ENCODE peak calls at places on chromosomes 6 and 20, in six cellular contexts. V is Panc1, Y is HL-60, J is stomach, S is esophagus muscularis mucosa, M is prostate gland. O is an unnamed sample. For H3K27me3, the result is how much of the 10 kb centered on the place peaks cover.

GRCh38 chr6:38708483-38708882 is 5.5 kb upstream of the GLO1 start:
- DNase-seq in V (no peak), Y (no peak), J (no peak), S (no peak), M (no peak), O (no peak)

GRCh38 chr6:56144538-56145324 is 102.6 kb downstream of the COL21A1 start:
- DNase-seq in V (no peak), Y (no peak), J (no peak), S (no peak), M (no peak), O (no peak)

GRCh38 chr6:148566664-148567350 is 180.0 kb upstream of the UST start:
- DNase-seq in V (no peak), Y (no peak), J (no peak), S (no peak), M (no peak), O (no peak)

GRCh38 chr6:28988536-28989415 is 16.3 kb downstream of the ZNF311 start:
- DNase-seq in V (no peak), Y (peak), J (peak), S (no peak), M (no peak), O (peak)

GRCh38 chr20:17571967-17572638 is 2.2 kb downstream of the DSTN start:
- DNase-seq in V (no peak), Y (no peak), J (no peak), S (no peak), M (no peak), O (no peak)

GRCh38 chr6:107982511-107982910 is 24.5 kb upstream of the SEC63 start:
- DNase-seq in V (no peak), Y (no peak), J (no peak), S (no peak), M (no peak), O (no peak)

GRCh38 chr6:79797912-79798311 is 149.4 kb downstream of the ELOVL4 start:
- DNase-seq in V (no peak), Y (no peak), J (no peak), S (no peak), M (no peak), O (no peak)

GRCh38 chr6:13715444-13715883 is 3.8 kb upstream of the RANBP9 start:
- DNase-seq in V (no peak), Y (peak), J (no peak), S (no peak), M (no peak), O (no peak)

GRCh38 chr6:137878810-137879285 is 11.8 kb downstream of the TNFAIP3 start:
- DNase-seq in V (no peak), Y (no peak), J (no peak), S (no peak), M (peak), O (peak)

GRCh38 chr20:17825251-17825691 is 125.5 kb downstream of the BANF2 start:
- DNase-seq in V (no peak), Y (no peak), J (no peak), S (no peak), M (no peak), O (no peak)

DNA sequence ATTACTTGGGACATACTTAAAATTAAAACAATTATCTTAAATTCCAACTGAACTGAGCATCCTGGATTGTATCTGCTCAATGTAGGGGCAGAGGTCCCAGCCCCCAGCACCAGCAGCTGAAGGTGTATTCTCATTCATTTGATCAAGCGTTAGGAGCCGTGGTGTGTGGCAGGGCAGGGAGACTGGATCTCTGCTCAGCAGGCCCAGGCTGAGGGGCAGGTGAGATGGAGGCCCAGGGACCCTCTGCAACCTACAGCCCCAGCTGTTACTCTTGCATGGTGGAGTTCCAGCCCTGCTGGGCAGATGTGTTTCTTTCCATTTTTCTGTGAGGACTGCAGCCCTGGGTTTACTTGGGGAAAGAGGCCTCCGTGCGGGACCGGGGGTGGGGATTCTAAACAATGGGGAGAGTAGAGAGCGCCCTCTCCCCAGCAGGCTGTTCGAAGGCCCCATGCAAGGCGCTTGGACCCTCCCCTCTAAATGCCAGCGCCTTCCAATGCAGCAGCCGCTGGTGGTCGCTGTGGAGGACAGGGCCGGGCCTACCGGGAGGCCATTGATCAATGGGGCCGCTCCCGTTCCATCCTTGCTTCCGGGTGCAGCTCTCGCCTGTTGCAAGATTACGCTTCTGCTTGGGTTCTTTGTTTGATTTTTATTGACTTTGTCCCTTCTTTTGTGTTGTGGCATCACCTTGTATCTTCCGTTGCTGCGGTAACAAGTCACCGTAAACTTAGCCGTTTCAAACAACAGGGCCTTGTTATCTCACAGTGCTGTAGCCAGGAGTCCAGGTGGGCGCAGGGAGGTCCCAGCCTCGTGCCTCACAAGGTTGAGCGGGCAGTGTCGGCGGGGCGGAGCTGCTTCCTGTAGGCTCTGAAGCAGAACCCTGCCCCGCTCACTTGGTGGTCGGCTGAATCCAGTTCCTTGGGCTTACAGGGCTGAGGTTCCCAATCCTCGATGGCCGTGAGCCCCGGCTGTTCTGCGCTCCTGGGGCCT is 134.8 kb upstream of the PHACTR3 start:
- DNase-seq in V (no peak), Y (no peak), J (no peak), S (no peak), M (no peak), O (peak)
- H3K27me3 ChIP-seq in V (under half), Y (under half), J (under half), S (under half), M (under half), O (under half)

GRCh38 chr6:144036064-144036873 is 28.2 kb upstream of the PLAGL1 start:
- DNase-seq in V (no peak), Y (peak), J (no peak), S (no peak), M (no peak), O (peak)
- TF ChIP-seq CTCF in V (peak), Y (no peak), J (no peak), S (no peak), M (no peak), O (no peak)

DNA sequence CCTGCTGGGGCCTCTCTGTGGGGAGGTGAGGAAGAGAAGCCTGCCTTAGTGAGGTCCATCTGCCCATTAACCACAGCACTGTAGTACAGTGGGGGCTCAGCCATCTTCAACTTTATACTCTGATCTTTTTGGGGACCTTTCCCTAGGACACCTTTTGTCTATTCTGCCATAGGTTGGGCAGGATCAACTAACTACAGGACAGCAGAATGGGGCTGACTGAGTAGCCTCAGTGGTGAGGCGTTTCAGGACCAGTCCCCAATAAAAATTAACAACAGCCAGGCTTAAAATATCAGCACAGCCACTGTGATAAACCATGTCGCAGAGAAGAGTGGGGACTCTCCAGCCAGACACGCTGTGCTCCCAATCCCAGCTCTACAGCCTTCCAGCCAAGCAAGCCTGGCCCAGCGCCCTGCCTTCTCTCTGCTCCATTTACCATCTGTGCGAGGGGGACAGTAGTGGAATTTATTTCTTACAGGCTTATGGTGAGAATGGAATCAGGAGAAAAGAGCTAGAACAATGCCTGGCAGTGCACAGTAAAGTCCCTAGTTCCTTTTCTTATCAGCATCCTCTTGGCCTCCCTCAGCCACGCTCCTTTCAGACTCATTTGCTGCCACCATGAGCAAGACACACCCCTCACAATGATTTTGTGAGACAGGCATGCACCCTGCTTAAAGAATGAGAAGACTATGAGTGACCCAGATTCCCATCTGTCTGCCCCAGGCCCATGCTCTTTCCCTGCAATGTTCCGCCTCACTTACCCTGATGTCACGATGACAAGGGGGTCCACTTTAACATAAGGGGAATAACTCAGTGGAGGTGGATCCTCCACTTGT is 75.4 kb downstream of the SLC22A23 start:
- DNase-seq in V (no peak), Y (no peak), J (no peak), S (no peak), M (no peak), O (no peak)
- TF ChIP-seq POLR2AphosphoS5 in V (no peak), Y (no peak), J (no peak), S (no peak), M (no peak), O (no peak)

DNA sequence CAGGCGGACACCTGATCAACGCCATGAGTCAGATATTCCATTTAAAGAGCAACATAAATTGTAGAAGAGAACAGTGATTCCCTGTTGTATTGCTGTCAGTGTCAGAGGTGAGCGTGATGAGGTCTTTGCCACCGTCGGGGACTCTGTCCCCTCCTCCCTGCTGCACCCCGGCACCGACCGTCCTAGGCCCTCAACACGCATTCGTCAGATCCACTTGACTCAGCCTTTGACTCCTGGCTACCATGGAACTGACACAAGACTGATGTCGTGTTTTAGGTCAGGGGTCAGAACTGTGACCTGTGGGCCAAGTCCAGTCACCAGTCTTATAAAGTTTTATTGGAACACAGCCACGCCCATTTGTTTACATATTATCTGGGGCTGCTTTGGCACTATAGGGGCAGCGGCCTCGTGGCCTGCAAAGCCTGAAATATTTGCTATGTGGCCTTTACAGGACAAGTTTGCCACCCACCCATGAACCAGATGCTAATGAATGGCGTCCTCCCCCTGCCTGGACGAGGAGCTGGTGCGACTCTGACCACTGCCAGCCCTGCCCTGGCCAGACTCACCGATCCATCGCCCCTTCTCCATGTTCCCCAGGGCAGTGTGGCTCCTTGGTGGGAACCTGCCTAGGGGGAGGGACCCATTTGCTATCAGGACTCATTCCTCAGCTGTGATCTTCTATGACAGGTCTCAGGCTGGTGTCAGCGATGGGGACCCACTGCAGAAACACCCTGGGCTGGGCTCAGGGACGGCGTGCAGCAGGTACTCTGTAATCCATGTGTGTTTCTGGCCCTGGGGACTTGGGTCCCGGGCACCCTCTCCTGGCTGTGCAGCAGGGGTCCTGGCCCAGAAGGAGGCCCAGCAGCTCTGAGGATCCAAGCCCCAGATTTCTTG is 37.5 kb upstream of the PHACTR3 start:
- DNase-seq in V (no peak), Y (no peak), J (peak), S (no peak), M (no peak), O (peak)
- H3K27me3 ChIP-seq in V (under half), Y (under half), J (under half), S (half or more), M (under half), O (under half)

DNA sequence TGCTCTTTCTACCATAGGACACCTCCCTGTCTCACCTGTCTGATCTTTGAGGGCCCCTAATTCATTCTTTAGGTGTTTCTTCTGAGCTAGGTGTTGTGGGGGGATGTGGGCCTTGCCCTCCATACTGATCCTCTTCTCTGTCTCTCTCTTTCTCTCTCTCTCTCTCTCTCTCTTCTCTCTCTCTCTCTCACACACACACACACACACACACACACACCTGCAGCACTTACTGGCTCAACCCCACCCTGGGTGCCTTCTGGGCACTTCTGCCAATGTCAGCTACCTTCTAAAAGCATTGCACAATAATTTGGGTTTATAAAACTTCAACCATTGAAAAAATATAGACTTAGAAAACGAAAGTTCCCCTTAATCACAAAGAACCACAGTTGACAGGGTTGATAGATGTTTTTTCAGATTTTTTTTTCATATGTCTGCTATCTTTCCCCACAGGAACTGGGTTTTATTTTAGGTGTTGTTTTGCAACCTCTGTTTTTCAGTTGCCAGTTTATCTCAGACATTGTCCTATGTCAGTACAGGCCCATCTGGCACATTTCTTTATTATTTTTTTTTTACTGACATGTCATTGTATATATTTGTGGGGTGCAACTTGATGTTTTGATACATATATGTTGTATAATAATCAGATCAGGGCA is 28.1 kb downstream of the PKIG start:
- DNase-seq in V (no peak), Y (no peak), J (no peak), S (no peak), M (no peak), O (peak)
- TF ChIP-seq CTCF in V (no peak), Y (no peak), J (peak), S (no peak), M (no peak), O (no peak)

O was measured in spleen.